ENCODE peak calls at places on chromosomes 4 and X, in four cellular contexts. A is endothelial cell of umbilical vein, U is A549, W is tibial nerve. I is an unnamed sample.

GRCh38 chrX:9153299-9153698 is 119.4 kb upstream of the FAM9B start:
- DNase-seq in A (peak), U (peak), W (no peak), I (no peak)

GRCh38 chr4:42519803-42520417 is 122.6 kb downstream of the SHISA3 start:
- DNase-seq in W (peak), U (peak), A (peak), I (peak)

GRCh38 chrX:40056420-40056819 is 41.3 kb downstream of the BCOR start:
- DNase-seq in U (no peak), W (no peak), A (no peak), I (no peak)

GRCh38 chrX:71107762-71108360 is 1.3 kb upstream of the CXorf65 start:
- DNase-seq in U (no peak), W (no peak), A (no peak), I (peak)

GRCh38 chr4:177194906-177195305 is 114.8 kb upstream of the NEIL3 start:
- DNase-seq in A (no peak), W (no peak), U (no peak), I (no peak)

GRCh38 chrX:121322159-121322558 is 274.7 kb downstream of the GLUD2 start:
- DNase-seq in W (no peak), U (no peak), A (no peak), I (no peak)

GRCh38 chr4:24226018-24226417 is 336.2 kb upstream of the PPARGC1A start:
- DNase-seq in U (no peak), W (no peak), A (no peak), I (no peak)

GRCh38 chr4:53962516-53963225 is 101.7 kb downstream of the CHIC2 start:
- DNase-seq in W (no peak), A (no peak), U (no peak), I (no peak)

GRCh38 chr4:181502611-181503010 is 740.6 kb upstream of the TENM3 start:
- DNase-seq in A (no peak), W (no peak), U (no peak), I (no peak)

GRCh38 chr4:78542373-78542772 is 9.2 kb upstream of the ANXA3 start:
- DNase-seq in U (peak), A (no peak), W (no peak), I (no peak)

GRCh38 chrX:131778269-131779218 is 234.7 kb downstream of the OR13H1 start:
- DNase-seq in A (no peak), U (peak), W (no peak), I (no peak)

GRCh38 chrX:16186380-16187007 is 19.2 kb downstream of the MAGEB17 start:
- DNase-seq in U (no peak), W (no peak), A (no peak), I (no peak)

GRCh38 chr4:26048378-26048882 is 134.4 kb downstream of the SMIM20 start:
- DNase-seq in A (peak), W (peak), U (no peak), I (no peak)

GRCh38 chr4:17534705-17535104 is 19.7 kb downstream of the CLRN2 start:
- DNase-seq in U (no peak), W (no peak), A (no peak), I (no peak)

GRCh38 chr4:25212822-25213221 is 21.0 kb upstream of the PI4K2B start:
- DNase-seq in U (no peak), A (no peak), W (no peak), I (no peak)

GRCh38 chr4:88244821-88245579 is 39.4 kb downstream of the PPM1K start:
- DNase-seq in U (no peak), A (no peak), W (no peak), I (no peak)

GRCh38 chr4:38566811-38567398 is 97.1 kb upstream of the KLF3 start:
- DNase-seq in W (no peak), U (no peak), A (no peak), I (no peak)

GRCh38 chr4:1670279-1670678 is 13.8 kb downstream of the FAM53A start:
- DNase-seq in A (no peak), U (no peak), W (no peak), I (no peak)

GRCh38 chr4:3532714-3533336 is 603 bp upstream of the LRPAP1 start:
- DNase-seq in W (no peak), A (no peak), U (no peak), I (no peak)

GRCh38 chr4:128757712-128758111 is 51.8 kb upstream of the JADE1 start:
- DNase-seq in A (no peak), U (no peak), W (no peak), I (no peak)

GRCh38 chrX:129139837-129140679 is 383.2 kb downstream of the SMARCA1 start:
- DNase-seq in A (no peak), W (no peak), U (peak), I (no peak)

GRCh38 chr4:151627491-151627890 is 133.3 kb downstream of the GATB start:
- DNase-seq in U (no peak), A (no peak), W (no peak), I (no peak)

GRCh38 chr4:174080361-174080760 is 203.1 kb downstream of the FBXO8 start:
- DNase-seq in W (no peak), U (no peak), A (no peak), I (no peak)

GRCh38 chr4:138233313-138233712 is 8.8 kb downstream of the SLC7A11 start:
- DNase-seq in W (no peak), U (no peak), A (no peak), I (no peak)

GRCh38 chrX:44082829-44083228 is 109.6 kb upstream of the NDP start:
- DNase-seq in A (no peak), U (no peak), W (no peak), I (no peak)

GRCh38 chr4:109749388-109750082 is 19.7 kb upstream of the PLA2G12A start:
- DNase-seq in W (no peak), A (no peak), U (no peak), I (no peak)

GRCh38 chrX:74133156-74133796 is 170.7 kb upstream of the ZCCHC13 start:
- DNase-seq in U (peak), W (no peak), A (peak), I (peak)

GRCh38 chr4:125811892-125812291 is 497.1 kb downstream of the FAT4 start:
- DNase-seq in W (no peak), A (no peak), U (no peak), I (no peak)

GRCh38 chrX:122279746-122280145 is 904.3 kb upstream of the GRIA3 start:
- DNase-seq in W (no peak), A (no peak), U (no peak), I (no peak)

GRCh38 chr4:23877758-23878229 is 12.1 kb downstream of the PPARGC1A start:
- DNase-seq in U (peak), W (no peak), A (no peak), I (no peak)

GRCh38 chr4:83113429-83113786 is 1.1 kb downstream of the PLAC8 start:
- DNase-seq in U (no peak), A (no peak), W (no peak), I (no peak)

GRCh38 chr4:144647095-144647959 is 1.4 kb downstream of the HHIP start:
- DNase-seq in W (no peak), A (peak), U (no peak), I (no peak)

GRCh38 chrX:130024127-130024526 is 41.7 kb downstream of the BCORL1 start:
- DNase-seq in U (peak), W (peak), A (peak), I (peak)

GRCh38 chrX:37302569-37302968 is 46.6 kb upstream of the PRRG1 start:
- DNase-seq in W (no peak), A (peak), U (no peak), I (peak)

GRCh38 chr4:145938618-145939177 is at the start of gene ZNF827:
- DNase-seq in U (peak), W (no peak), A (peak), I (peak)
- TF ChIP-seq POLR2A in U (peak), W (no peak), A (no peak), I (peak)

GRCh38 chr4:40055379-40055872 is 1.2 kb upstream of the N4BP2 start:
- DNase-seq in U (no peak), A (no peak), W (no peak), I (no peak)

GRCh38 chr4:40058121-40058520 is 1.5 kb downstream of the N4BP2 start:
- DNase-seq in U (no peak), A (no peak), W (no peak), I (peak)

GRCh38 chr4:40056722-40057539 is at the start of gene N4BP2:
- DNase-seq in U (peak), W (peak), A (peak), I (peak)

GRCh38 chr4:40057540-40058091 is 966 bp downstream of the N4BP2 start:
- DNase-seq in W (peak), U (peak), A (peak), I (peak)

DNA sequence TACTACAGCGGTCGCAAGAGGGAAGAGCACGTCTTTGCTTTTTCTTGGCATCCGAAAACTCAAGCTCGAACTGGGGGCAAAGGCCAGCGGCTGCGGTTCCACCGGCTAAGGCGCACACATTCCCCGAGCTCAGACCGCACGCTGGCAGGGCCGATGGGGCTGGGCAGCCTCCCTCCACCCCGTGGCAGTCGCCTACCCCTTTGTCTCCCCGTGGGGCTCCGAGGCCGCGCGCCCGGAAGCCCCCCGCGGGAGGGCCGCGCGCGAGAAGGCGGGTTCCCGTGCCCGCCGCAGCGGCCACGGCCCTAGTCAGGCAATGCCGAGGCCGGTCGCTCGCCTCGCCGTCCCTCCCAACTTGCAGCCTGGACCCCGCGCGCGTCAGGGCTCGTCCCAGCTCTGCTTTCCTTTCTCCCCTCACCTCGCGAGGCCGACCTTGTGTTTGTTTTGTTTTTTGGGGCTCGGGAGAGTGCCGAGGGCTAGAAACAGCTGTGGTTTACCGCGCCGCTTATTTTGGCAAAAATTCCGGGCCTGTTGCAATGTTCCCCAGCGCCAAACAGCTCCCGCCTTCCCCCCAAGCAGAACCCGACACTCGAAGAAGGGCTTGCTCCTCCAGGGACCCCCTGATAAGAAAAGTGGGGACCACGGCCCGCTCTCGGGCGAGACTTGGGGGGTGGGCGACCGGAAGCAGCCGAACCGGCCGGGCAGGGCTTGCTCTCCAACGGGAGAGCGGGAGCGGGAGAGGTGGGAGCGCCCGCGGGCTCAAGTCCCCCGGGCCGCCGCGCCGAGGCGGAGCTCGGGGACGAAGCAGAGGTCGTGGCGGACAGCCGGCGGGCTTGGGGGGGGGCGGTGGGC is 553 bp upstream of the N4BP2 start:
- DNase-seq in U (peak), W (peak), A (peak), I (peak)
- TF ChIP-seq POLR2A in U (peak), W (peak), A (peak), I (peak)

DNA sequence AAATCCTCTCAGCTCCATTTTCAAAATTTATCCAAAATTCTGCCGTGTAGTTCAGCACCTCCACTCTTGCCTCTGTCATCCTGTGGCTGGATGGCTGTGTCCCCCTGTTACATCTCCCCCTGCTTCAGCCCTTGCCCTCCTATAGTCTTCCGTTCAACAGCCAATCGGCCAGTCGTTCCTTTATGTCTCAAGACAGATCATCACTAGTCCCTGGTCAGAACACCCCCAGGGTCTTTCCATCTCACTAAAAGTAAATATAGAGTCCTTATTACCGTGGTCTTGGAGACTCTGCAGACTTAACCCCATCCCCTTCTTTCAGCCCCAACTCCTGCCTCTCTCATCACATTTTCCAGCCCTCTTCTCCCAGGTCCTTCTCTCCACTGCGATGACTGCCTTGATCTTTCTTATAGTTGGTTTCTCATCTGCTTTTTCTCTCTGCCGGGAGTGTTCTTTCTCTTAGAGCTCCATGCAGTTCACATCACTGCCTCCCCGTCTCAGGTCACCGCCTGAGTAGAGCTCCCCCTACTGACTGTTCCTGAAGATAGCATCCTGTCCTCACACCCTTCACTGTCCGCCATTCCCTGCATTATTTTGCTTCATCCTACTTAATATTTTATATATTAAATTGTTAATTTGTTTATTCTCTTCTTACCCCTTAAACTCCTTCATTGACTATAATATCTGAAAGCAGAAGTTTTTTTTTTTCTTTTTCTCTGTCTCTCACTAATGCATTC is 736.9 kb upstream of the MAGEB2 start:
- DNase-seq in W (no peak), U (peak), A (peak), I (peak)
- TF ChIP-seq POLR2A in W (no peak), U (no peak), A (no peak), I (no peak)

GRCh38 chr4:153486281-153487151 is 20.4 kb downstream of the TMEM131L start:
- DNase-seq in W (no peak), U (peak), A (peak), I (no peak)

GRCh38 chr4:153488719-153489384 is 22.7 kb downstream of the TMEM131L start:
- DNase-seq in U (no peak), A (no peak), W (no peak), I (peak)

GRCh38 chr4:153489856-153490558 is 23.8 kb downstream of the TMEM131L start:
- DNase-seq in U (no peak), W (no peak), A (peak), I (no peak)

GRCh38 chr4:153485860-153486259 is 19.7 kb downstream of the TMEM131L start:
- DNase-seq in U (no peak), W (no peak), A (no peak), I (no peak)

DNA sequence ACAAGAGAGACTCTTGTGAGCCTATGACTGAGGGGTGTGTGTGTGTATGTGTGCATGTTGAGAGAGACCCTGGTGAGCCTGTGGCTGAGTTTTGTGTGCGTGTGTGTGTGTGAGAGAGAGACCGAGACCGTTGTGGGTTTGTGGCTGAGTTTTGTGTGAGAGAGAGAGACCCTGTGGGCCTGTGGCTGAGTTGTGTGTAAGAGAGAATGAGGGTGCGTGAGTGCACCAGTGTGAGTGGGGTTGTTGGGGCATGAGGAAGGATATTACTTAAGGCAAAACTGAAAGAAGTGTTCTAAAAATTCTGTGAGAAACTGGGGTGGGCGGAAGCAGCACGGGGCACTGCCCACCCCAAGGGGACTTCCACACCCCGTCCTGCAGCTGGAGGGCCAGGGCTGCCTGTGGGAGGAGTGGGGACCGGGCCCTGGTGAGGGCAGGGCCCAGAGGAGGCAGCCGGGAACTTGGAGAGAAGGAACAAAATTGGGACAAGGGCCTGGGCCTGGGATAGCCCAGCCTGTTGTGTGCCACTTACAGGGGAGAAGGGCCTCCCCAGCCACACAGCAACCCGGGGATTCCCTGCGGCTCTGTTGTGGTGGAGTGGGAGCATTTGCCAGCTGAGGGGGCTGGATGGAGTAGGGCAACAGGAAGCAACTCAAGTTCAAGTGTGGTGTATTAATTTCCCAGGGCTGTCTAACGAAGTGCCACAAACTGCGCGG is 22.0 kb downstream of the TMEM131L start:
- DNase-seq in A (peak), W (no peak), U (no peak), I (peak)
- TF ChIP-seq POLR2A in A (no peak), W (no peak), U (no peak), I (no peak)

DNA sequence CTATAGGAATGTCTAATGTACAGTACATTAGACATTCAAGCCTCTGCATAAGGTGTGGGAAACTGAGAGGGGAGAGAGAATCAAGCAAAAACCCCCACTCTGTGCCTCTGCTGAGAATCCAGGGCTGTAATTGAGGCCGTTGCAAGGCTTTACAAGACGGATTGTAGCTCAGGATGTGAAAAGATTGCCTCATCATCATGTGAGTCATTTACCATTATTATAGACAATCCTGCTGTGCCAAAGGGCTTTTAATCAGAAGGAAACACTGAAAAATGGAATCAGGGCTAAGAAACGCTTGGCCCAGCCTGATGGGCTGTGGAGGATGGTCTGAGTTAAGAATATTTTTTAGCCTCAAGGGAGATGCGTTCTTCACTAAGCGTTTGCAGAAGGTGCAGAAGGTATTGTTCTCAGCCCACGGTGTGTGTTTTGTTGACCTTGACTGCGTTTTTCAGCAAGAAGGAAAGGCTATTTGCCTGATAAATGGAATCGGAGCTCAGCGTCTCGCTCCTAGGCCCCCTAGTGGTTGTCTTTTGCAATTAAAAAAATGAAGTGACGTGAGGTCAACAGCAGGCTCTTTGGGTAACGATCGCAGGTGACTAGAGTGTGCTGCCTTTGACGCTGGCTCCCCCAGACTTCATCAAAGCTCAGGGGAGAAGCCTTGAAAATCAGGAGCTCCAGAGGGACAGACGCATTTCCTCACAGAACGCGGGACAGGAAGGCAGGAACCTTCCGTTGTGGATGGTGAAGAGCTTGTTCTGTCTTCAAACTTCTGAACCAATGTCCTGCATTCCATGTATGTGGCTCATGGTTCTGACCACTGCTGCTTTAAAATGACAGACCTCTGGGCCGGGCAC is 18.1 kb upstream of the CHRNA9 start:
- DNase-seq in W (no peak), U (peak), A (peak), I (no peak)
- TF ChIP-seq POLR2A in W (no peak), U (no peak), A (no peak), I (no peak)

GRCh38 chrX:53688300-53688699 is 1.8 kb upstream of the HUWE1 start:
- DNase-seq in W (no peak), U (no peak), A (no peak), I (no peak)

GRCh38 chrX:53683556-53684414 is 2.7 kb downstream of the HUWE1 start:
- DNase-seq in W (peak), U (peak), A (peak), I (peak)

GRCh38 chrX:53684415-53685192 is 1.9 kb downstream of the HUWE1 start:
- DNase-seq in W (no peak), U (no peak), A (no peak), I (no peak)

GRCh38 chrX:53685711-53686110 is 808 bp downstream of the HUWE1 start:
- DNase-seq in A (no peak), W (no peak), U (no peak), I (no peak)

DNA sequence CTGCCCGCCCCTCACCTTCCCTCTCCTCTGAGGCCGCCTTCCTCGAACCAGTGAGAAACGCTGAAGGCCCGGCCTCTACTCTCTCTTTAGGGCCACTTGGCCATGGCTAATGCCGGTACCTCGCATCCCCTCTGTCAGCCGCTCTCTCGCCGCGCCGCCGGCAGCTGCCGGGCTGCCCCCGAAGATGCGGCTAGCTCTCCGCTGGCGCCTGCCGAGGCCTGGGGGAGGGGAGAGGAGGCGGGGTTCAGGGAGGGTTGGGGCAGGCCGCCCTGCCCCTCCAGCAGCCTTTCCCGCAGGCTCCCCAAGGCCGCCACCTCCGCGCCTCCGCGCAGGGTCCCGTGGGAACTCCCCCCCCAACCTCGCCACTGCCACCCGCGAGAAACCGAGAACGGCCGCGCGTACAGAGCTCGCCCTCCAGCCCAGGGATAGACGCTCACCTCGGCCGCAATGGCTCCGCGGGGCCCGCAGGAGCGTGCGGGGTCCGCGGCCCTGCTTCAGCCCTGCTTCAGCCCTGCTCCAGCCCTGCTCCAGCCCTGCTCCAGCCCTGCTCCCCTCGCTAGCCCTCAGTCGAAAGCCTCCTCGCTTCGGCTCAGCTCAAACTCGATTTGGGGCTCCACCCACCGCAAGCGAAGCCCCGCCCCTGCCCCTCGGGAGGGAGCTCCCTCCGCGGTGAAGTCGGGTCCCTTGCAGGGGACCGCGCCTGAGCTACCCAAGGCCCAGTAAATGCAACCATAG is at the start of gene HUWE1:
- DNase-seq in W (peak), U (peak), A (peak), I (peak)
- TF ChIP-seq POLR2A in W (peak), U (peak), A (no peak), I (peak)